ENCODE peak calls at places on chromosomes 11 and 22, in ten cellular contexts. I is SK-N-SH; A is mammary epithelial cell; Q is right cardiac atrium; B is choroid plexus epithelial cell; M is CD4-positive, alpha-beta memory T cell; D is coronary artery; V is aorta; J is pancreas; F is fibroblast of pulmonary artery. Z is an unnamed sample.

GRCh38 chr22:22927888-22928665 is 40.5 kb downstream of the IGLL5 start:
- DNase-seq in I (no peak), A (no peak), Q (peak), B (no peak), M (no peak), D (no peak), V (no peak), J (no peak), F (peak), Z (no peak)

GRCh38 chr11:122235615-122236014 is 119.6 kb upstream of the BLID start:
- DNase-seq in I (no peak), A (peak), Q (no peak), B (peak), M (no peak), D (no peak), V (no peak), J (peak), F (peak), Z (no peak)

GRCh38 chr11:57491371-57492061 is 24.0 kb downstream of the SLC43A1 start:
- DNase-seq in I (peak), A (no peak), Q (peak), B (peak), M (peak), D (no peak), V (no peak), J (no peak), F (peak), Z (peak)

GRCh38 chr11:110525883-110526282 is 96.1 kb downstream of the FDX1 start:
- DNase-seq in I (no peak), A (peak), Q (no peak), B (peak), M (no peak), D (no peak), V (no peak), J (no peak), F (peak), Z (no peak)

GRCh38 chr11:121042296-121042695 is 18.4 kb downstream of the TBCEL start:
- DNase-seq in I (no peak), A (no peak), Q (no peak), B (no peak), M (no peak), D (no peak), V (no peak), J (no peak), F (no peak), Z (no peak)

GRCh38 chr11:36405585-36406367 is 104.3 kb downstream of the TRAF6 start:
- DNase-seq in I (no peak), A (no peak), Q (no peak), B (no peak), M (no peak), D (no peak), V (no peak), J (no peak), F (peak), Z (no peak)

GRCh38 chr11:44788536-44789227 is 61.9 kb downstream of the TSPAN18 start:
- DNase-seq in I (no peak), A (no peak), Q (peak), B (peak), M (no peak), D (no peak), V (peak), J (no peak), F (no peak), Z (no peak)

GRCh38 chr22:19524170-19525115 is at the start of gene CLDN5:
- DNase-seq in I (peak), A (no peak), Q (peak), B (peak), M (no peak), D (no peak), V (peak), J (no peak), F (peak), Z (no peak)

GRCh38 chr11:35274909-35275807 is 136.2 kb downstream of the CD44 start:
- DNase-seq in I (no peak), A (peak), Q (peak), B (no peak), M (no peak), D (no peak), V (peak), J (peak), F (no peak), Z (no peak)

GRCh38 chr11:33893711-33894401 is 2.0 kb upstream of the LMO2 start:
- DNase-seq in I (no peak), A (no peak), Q (no peak), B (peak), M (peak), D (no peak), V (no peak), J (no peak), F (peak), Z (peak)

GRCh38 chr11:66349084-66349386 is 1.6 kb upstream of the B4GAT1 start:
- DNase-seq in I (peak), A (no peak), Q (no peak), B (no peak), M (no peak), D (no peak), V (no peak), J (no peak), F (no peak), Z (no peak)

GRCh38 chr11:132111781-132112380 is 741.5 kb downstream of the NTM start:
- DNase-seq in I (no peak), A (peak), Q (no peak), B (peak), M (no peak), D (no peak), V (no peak), J (no peak), F (peak), Z (no peak)

GRCh38 chr11:119505861-119506260 is 82.9 kb upstream of the THY1 start:
- DNase-seq in I (no peak), A (no peak), Q (no peak), B (no peak), M (no peak), D (no peak), V (no peak), J (no peak), F (no peak), Z (no peak)

GRCh38 chr11:86983071-86983488 is 27.9 kb upstream of the FZD4 start:
- DNase-seq in I (no peak), A (peak), Q (peak), B (peak), M (no peak), D (no peak), V (no peak), J (no peak), F (peak), Z (peak)

GRCh38 chr11:2837096-2837601 is 48.4 kb downstream of the CDKN1C start:
- DNase-seq in I (peak), A (no peak), Q (peak), B (peak), M (no peak), D (no peak), V (peak), J (peak), F (peak), Z (peak)

GRCh38 chr22:39623603-39624500 is 53.3 kb downstream of the CACNA1I start:
- DNase-seq in I (no peak), A (no peak), Q (no peak), B (no peak), M (no peak), D (no peak), V (no peak), J (no peak), F (no peak), Z (no peak)

GRCh38 chr11:78564037-78564888 is 10.4 kb downstream of the NARS2 start:
- DNase-seq in I (peak), A (peak), Q (no peak), B (peak), M (peak), D (no peak), V (no peak), J (no peak), F (peak), Z (peak)

GRCh38 chr11:67252831-67253239 is 13.4 kb upstream of the GRK2 start:
- DNase-seq in I (no peak), A (peak), Q (peak), B (peak), M (peak), D (no peak), V (no peak), J (no peak), F (peak), Z (peak)

GRCh38 chr11:100329352-100329751 is 357.7 kb upstream of the ARHGAP42 start:
- DNase-seq in I (no peak), A (peak), Q (no peak), B (peak), M (no peak), D (no peak), V (no peak), J (no peak), F (no peak), Z (no peak)

GRCh38 chr11:104183572-104183971 is 19.6 kb upstream of the PDGFD start:
- DNase-seq in I (no peak), A (no peak), Q (no peak), B (no peak), M (no peak), D (no peak), V (no peak), J (no peak), F (no peak), Z (no peak)

GRCh38 chr11:130208241-130209127 is 48.9 kb downstream of the ST14 start:
- DNase-seq in I (peak), A (no peak), Q (no peak), B (no peak), M (no peak), D (no peak), V (no peak), J (no peak), F (no peak), Z (peak)

GRCh38 chr11:129248618-129249017 is 56.5 kb upstream of the ARHGAP32 start:
- DNase-seq in I (no peak), A (peak), Q (no peak), B (peak), M (no peak), D (no peak), V (no peak), J (no peak), F (peak), Z (no peak)

GRCh38 chr11:18696638-18697225 is 1.8 kb upstream of the TMEM86A start:
- DNase-seq in I (no peak), A (peak), Q (no peak), B (peak), M (no peak), D (no peak), V (no peak), J (no peak), F (peak), Z (no peak)

GRCh38 chr11:122082203-122082602 is 33.8 kb downstream of the BLID start:
- DNase-seq in I (no peak), A (no peak), Q (no peak), B (peak), M (no peak), D (no peak), V (no peak), J (no peak), F (no peak), Z (no peak)

GRCh38 chr22:48483764-48484528 is 1343.7 kb downstream of the BRD1 start:
- DNase-seq in I (no peak), A (no peak), Q (no peak), B (no peak), M (no peak), D (peak), V (no peak), J (no peak), F (no peak), Z (no peak)

GRCh38 chr11:119190531-119190930 is 5.3 kb downstream of the NHERF4 start:
- DNase-seq in I (peak), A (no peak), Q (no peak), B (no peak), M (no peak), D (no peak), V (no peak), J (no peak), F (no peak), Z (no peak)

GRCh38 chr22:33116846-33117547 is 58.8 kb upstream of the SYN3 start:
- DNase-seq in I (no peak), A (peak), Q (no peak), B (no peak), M (no peak), D (no peak), V (no peak), J (no peak), F (peak), Z (no peak)
- H3K4me3 ChIP-seq in I (no peak), A (no peak), Q (no peak), B (no peak), M (no peak), D (no peak), V (no peak), J (no peak), F (no peak), Z (no peak)

GRCh38 chr22:21700822-21701221 is 34.8 kb downstream of the YPEL1 start:
- DNase-seq in I (no peak), A (no peak), Q (no peak), B (no peak), M (no peak), D (no peak), V (no peak), J (no peak), F (no peak), Z (no peak)
- H3K4me3 ChIP-seq in I (no peak), A (no peak), Q (no peak), B (no peak), M (no peak), D (no peak), V (no peak), J (no peak), F (no peak), Z (no peak)

DNA sequence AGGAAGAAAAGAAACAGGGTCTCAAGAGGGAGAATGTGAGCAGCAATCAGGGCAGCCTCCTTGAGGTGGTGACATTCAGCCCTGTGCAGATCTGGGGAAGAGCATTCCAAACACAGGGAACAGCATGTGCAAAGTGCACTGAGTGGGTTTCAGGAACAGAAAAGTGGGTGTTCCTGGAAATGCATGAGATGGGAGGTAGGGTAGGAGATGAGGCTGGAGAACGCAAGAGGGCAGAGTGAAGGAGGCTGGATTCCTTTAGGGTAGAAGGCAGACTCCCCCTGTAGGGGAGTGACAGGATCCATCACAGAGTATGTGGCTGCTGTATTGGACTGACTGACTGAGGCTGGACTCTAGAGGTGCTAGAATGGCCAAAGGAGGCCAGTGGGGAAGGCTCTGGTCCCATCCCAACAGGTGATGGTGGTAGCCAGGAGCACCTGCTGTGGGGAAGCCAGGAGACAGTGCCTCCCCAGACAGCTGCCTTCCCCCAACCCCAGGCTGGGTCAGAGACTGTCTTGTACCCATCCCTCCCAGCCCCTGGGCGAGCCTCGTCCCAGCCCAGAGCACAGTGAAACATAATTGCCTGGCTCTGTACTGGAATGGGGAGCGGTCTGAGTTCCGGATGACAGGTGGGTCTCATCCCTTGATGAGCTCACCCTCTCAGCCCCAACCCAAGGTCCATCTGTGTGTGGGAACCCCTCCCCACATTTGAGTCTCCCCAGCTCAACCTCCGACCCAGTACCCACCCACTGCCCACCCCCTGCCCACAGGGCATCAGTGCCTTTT is 419.4 kb downstream of the MN1 start:
- DNase-seq in I (no peak), A (no peak), Q (no peak), B (no peak), M (no peak), D (no peak), V (no peak), J (no peak), F (no peak), Z (no peak)
- H3K4me3 ChIP-seq in I (no peak), A (no peak), Q (no peak), B (no peak), M (no peak), D (no peak), V (no peak), J (no peak), F (no peak), Z (no peak)

DNA sequence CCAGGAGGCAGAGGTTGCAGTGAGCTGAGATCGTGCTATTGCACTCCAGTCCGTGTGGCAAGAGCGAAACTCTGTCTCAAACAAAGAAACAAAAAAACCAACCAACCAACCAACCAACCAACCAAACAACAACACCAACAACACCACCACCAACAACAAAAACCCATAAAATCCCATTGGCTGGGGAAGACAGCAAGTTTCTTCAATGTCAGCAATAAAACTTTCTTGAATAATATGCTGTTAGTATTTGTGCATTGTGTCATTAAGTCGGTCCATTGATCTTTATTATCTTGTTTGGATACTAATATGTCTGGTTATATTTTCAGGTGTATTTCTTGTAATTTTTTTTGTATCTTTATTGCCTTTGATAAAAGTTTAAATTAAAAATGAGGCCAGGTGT is 9.3 kb downstream of the GRK3 start:
- DNase-seq in I (no peak), A (no peak), Q (no peak), B (no peak), M (no peak), D (no peak), V (no peak), J (no peak), F (no peak), Z (no peak)
- H3K4me3 ChIP-seq in I (no peak), A (no peak), Q (no peak), B (no peak), M (no peak), D (no peak), V (no peak), J (no peak), F (no peak), Z (no peak)

GRCh38 chr11:862704-863388 is 20.2 kb downstream of the TSPAN4 start:
- DNase-seq in I (no peak), A (no peak), Q (no peak), B (no peak), M (no peak), D (no peak), V (no peak), J (no peak), F (no peak), Z (peak)
- H3K4me3 ChIP-seq in I (no peak), A (no peak), Q (no peak), B (no peak), M (no peak), D (no peak), V (no peak), J (no peak), F (no peak), Z (peak)

GRCh38 chr11:15941206-15941770 is 415.1 kb downstream of the SOX6 start:
- DNase-seq in I (peak), A (no peak), Q (peak), B (peak), M (no peak), D (peak), V (peak), J (peak), F (peak), Z (no peak)
- H3K4me3 ChIP-seq in I (no peak), A (no peak), Q (no peak), B (peak), M (no peak), D (peak), V (no peak), J (no peak), F (no peak), Z (no peak)

DNA sequence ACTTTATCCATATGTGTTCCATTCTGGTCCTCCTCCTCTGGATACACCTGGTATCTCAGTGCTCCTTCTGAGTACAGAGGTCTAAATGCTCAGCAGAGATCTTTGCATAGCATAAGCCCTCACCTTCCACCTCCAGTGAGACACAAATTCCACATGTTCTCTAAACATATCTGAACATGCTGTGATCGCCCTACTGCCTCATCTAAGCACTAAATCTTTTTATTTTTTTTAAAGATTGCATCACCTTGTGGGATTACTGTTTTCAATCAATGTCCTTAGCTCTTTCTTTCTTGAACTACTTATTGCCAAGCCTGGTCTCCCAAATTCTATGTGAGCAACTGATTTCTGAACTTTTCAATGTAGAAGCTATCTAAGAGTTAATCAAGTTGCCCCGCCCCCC is 113.4 kb downstream of the TRPC6 start:
- DNase-seq in I (no peak), A (peak), Q (no peak), B (no peak), M (no peak), D (no peak), V (no peak), J (no peak), F (no peak), Z (no peak)
- H3K4me3 ChIP-seq in I (no peak), A (no peak), Q (no peak), B (no peak), M (no peak), D (no peak), V (no peak), J (no peak), F (no peak), Z (no peak)

GRCh38 chr11:102306817-102307814 is 10.2 kb upstream of the BIRC3 start:
- DNase-seq in I (no peak), A (no peak), Q (no peak), B (no peak), M (peak), D (no peak), V (no peak), J (no peak), F (no peak), Z (no peak)

GRCh38 chr11:102304686-102305085 is 12.6 kb upstream of the BIRC3 start:
- DNase-seq in I (no peak), A (no peak), Q (no peak), B (no peak), M (no peak), D (no peak), V (no peak), J (no peak), F (no peak), Z (no peak)

GRCh38 chr11:102309621-102310541 is 7.4 kb upstream of the BIRC3 start:
- DNase-seq in I (no peak), A (no peak), Q (no peak), B (no peak), M (no peak), D (no peak), V (no peak), J (no peak), F (no peak), Z (no peak)

GRCh38 chr11:102305352-102306047 is 11.8 kb upstream of the BIRC3 start:
- DNase-seq in I (no peak), A (no peak), Q (no peak), B (no peak), M (no peak), D (no peak), V (no peak), J (no peak), F (no peak), Z (no peak)

DNA sequence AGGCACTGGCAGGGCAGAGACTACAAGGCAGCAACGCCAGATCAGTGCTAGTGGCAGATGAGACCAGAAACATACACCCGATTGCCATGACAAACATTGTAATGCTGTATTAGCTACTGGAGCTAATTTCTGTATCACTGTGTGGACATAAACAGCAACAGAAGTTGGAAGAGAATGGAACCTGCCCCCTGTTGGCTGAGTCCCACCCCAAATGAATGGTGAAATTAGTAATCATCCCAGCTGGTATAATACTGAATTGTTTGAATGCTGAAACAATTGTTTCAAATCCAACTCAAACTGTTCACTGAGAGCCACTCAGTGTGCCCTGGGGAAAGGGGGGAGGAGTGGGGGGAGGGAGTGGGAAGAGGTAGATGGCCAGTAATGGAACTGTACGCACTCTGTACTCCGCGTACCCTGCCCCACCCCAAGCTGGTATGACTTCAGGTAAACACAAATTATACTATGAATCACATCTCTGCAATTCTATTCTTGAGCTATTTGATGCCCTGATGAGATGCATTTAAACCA is 11.2 kb upstream of the BIRC3 start:
- DNase-seq in I (peak), A (peak), Q (no peak), B (no peak), M (no peak), D (no peak), V (no peak), J (no peak), F (no peak), Z (no peak)
- H3K4me3 ChIP-seq in I (no peak), A (peak), Q (no peak), B (no peak), M (peak), D (no peak), V (no peak), J (no peak), F (no peak), Z (no peak)

Z was measured in WERI-Rb-1.